ENCODE peak calls at places on chromosomes 4 and X, in eight cellular contexts. One of them, this sample, is unnamed.

GRCh38 chr4:4368821-4369580 is 17.9 kb upstream of the NSG1 start:
- DNase-seq in DND-41: no peak
- DNase-seq in fibroblast of lung: no peak
- DNase-seq in PC-3: no peak
- DNase-seq in GM23248: peak
- DNase-seq in neural progenitor cell: no peak
- DNase-seq in keratinocyte: no peak
- DNase-seq in astrocyte: no peak
- DNase-seq in this sample: no peak

GRCh38 chrX:39818071-39818470 is 279.7 kb downstream of the BCOR start:
- DNase-seq in DND-41: no peak
- DNase-seq in fibroblast of lung: no peak
- DNase-seq in PC-3: no peak
- DNase-seq in GM23248: no peak
- DNase-seq in neural progenitor cell: no peak
- DNase-seq in keratinocyte: no peak
- DNase-seq in astrocyte: no peak
- DNase-seq in this sample: no peak

GRCh38 chrX:130523460-130524394 is 121.9 kb downstream of the RBMX2 start:
- DNase-seq in DND-41: no peak
- DNase-seq in fibroblast of lung: peak
- DNase-seq in PC-3: peak
- DNase-seq in GM23248: no peak
- DNase-seq in neural progenitor cell: peak
- DNase-seq in keratinocyte: no peak
- DNase-seq in astrocyte: no peak
- DNase-seq in this sample: no peak

GRCh38 chrX:136931661-136932060 is 51.1 kb upstream of the RBMX start:
- DNase-seq in DND-41: no peak
- DNase-seq in fibroblast of lung: no peak
- DNase-seq in PC-3: no peak
- DNase-seq in GM23248: no peak
- DNase-seq in neural progenitor cell: no peak
- DNase-seq in keratinocyte: no peak
- DNase-seq in astrocyte: no peak
- DNase-seq in this sample: no peak

GRCh38 chr4:144645621-144646522 is at the start of gene HHIP:
- DNase-seq in DND-41: peak
- DNase-seq in fibroblast of lung: peak
- DNase-seq in PC-3: peak
- DNase-seq in GM23248: peak
- DNase-seq in neural progenitor cell: peak
- DNase-seq in keratinocyte: no peak
- DNase-seq in astrocyte: peak
- DNase-seq in this sample: no peak

GRCh38 chr4:76831475-76832390 is 66.2 kb downstream of the SOWAHB start:
- DNase-seq in DND-41: no peak
- DNase-seq in fibroblast of lung: no peak
- DNase-seq in PC-3: no peak
- DNase-seq in GM23248: no peak
- DNase-seq in neural progenitor cell: no peak
- DNase-seq in keratinocyte: no peak
- DNase-seq in astrocyte: no peak
- DNase-seq in this sample: no peak

GRCh38 chr4:127780598-127780997 is 1.5 kb upstream of the HSPA4L start:
- DNase-seq in DND-41: no peak
- DNase-seq in fibroblast of lung: no peak
- DNase-seq in PC-3: no peak
- DNase-seq in GM23248: no peak
- DNase-seq in neural progenitor cell: no peak
- DNase-seq in keratinocyte: no peak
- DNase-seq in astrocyte: no peak
- DNase-seq in this sample: no peak

GRCh38 chr4:4356106-4357041 is 30.5 kb upstream of the NSG1 start:
- DNase-seq in DND-41: no peak
- DNase-seq in fibroblast of lung: peak
- DNase-seq in PC-3: no peak
- DNase-seq in GM23248: no peak
- DNase-seq in neural progenitor cell: no peak
- DNase-seq in keratinocyte: no peak
- DNase-seq in astrocyte: no peak
- DNase-seq in this sample: no peak

GRCh38 chr4:24103434-24104168 is 213.8 kb upstream of the PPARGC1A start:
- DNase-seq in DND-41: no peak
- DNase-seq in fibroblast of lung: peak
- DNase-seq in PC-3: no peak
- DNase-seq in GM23248: no peak
- DNase-seq in neural progenitor cell: no peak
- DNase-seq in keratinocyte: no peak
- DNase-seq in astrocyte: peak
- DNase-seq in this sample: no peak

GRCh38 chr4:57037982-57038604 is 59.4 kb downstream of the POLR2B start:
- DNase-seq in DND-41: peak
- DNase-seq in fibroblast of lung: no peak
- DNase-seq in PC-3: peak
- DNase-seq in GM23248: peak
- DNase-seq in neural progenitor cell: peak
- DNase-seq in keratinocyte: no peak
- DNase-seq in astrocyte: no peak
- DNase-seq in this sample: no peak

GRCh38 chr4:89820005-89820404 is 17.0 kb downstream of the SNCA start:
- DNase-seq in DND-41: no peak
- DNase-seq in fibroblast of lung: no peak
- DNase-seq in PC-3: no peak
- DNase-seq in GM23248: no peak
- DNase-seq in neural progenitor cell: no peak
- DNase-seq in keratinocyte: no peak
- DNase-seq in astrocyte: no peak
- DNase-seq in this sample: no peak

GRCh38 chrX:111812889-111813563 is 63.0 kb upstream of the TRPC5OS start:
- DNase-seq in DND-41: no peak
- DNase-seq in fibroblast of lung: no peak
- DNase-seq in PC-3: no peak
- DNase-seq in GM23248: no peak
- DNase-seq in neural progenitor cell: no peak
- DNase-seq in keratinocyte: no peak
- DNase-seq in astrocyte: no peak
- DNase-seq in this sample: no peak

GRCh38 chr4:68948985-68949384 is 2.6 kb downstream of the UGT2A3 start:
- DNase-seq in DND-41: no peak
- DNase-seq in fibroblast of lung: no peak
- DNase-seq in PC-3: no peak
- DNase-seq in GM23248: no peak
- DNase-seq in neural progenitor cell: no peak
- DNase-seq in keratinocyte: no peak
- DNase-seq in astrocyte: no peak
- DNase-seq in this sample: no peak

GRCh38 chr4:158826882-158827281 is 58.1 kb downstream of the FNIP2 start:
- DNase-seq in DND-41: no peak
- DNase-seq in fibroblast of lung: peak
- DNase-seq in PC-3: peak
- DNase-seq in GM23248: no peak
- DNase-seq in neural progenitor cell: no peak
- DNase-seq in keratinocyte: no peak
- DNase-seq in astrocyte: peak
- DNase-seq in this sample: no peak

GRCh38 chr4:83013931-83014330 is 3.3 kb upstream of the LIN54 start:
- DNase-seq in DND-41: no peak
- DNase-seq in fibroblast of lung: no peak
- DNase-seq in PC-3: no peak
- DNase-seq in GM23248: no peak
- DNase-seq in neural progenitor cell: no peak
- DNase-seq in keratinocyte: no peak
- DNase-seq in astrocyte: no peak
- DNase-seq in this sample: no peak

GRCh38 chr4:15355464-15355863 is 72.4 kb upstream of the C1QTNF7 start:
- DNase-seq in DND-41: no peak
- DNase-seq in fibroblast of lung: no peak
- DNase-seq in PC-3: no peak
- DNase-seq in GM23248: no peak
- DNase-seq in neural progenitor cell: no peak
- DNase-seq in keratinocyte: no peak
- DNase-seq in astrocyte: no peak
- DNase-seq in this sample: no peak

GRCh38 chr4:15352508-15352907 is 75.3 kb upstream of the C1QTNF7 start:
- DNase-seq in DND-41: no peak
- DNase-seq in fibroblast of lung: no peak
- DNase-seq in PC-3: no peak
- DNase-seq in GM23248: peak
- DNase-seq in neural progenitor cell: no peak
- DNase-seq in keratinocyte: no peak
- DNase-seq in astrocyte: no peak
- DNase-seq in this sample: no peak

GRCh38 chr4:15354790-15355418 is 72.9 kb upstream of the C1QTNF7 start:
- DNase-seq in DND-41: no peak
- DNase-seq in fibroblast of lung: no peak
- DNase-seq in PC-3: no peak
- DNase-seq in GM23248: no peak
- DNase-seq in neural progenitor cell: no peak
- DNase-seq in keratinocyte: no peak
- DNase-seq in astrocyte: no peak
- DNase-seq in this sample: no peak

GRCh38 chr4:15354358-15354757 is 73.5 kb upstream of the C1QTNF7 start:
- DNase-seq in DND-41: no peak
- DNase-seq in fibroblast of lung: no peak
- DNase-seq in PC-3: no peak
- DNase-seq in GM23248: no peak
- DNase-seq in neural progenitor cell: no peak
- DNase-seq in keratinocyte: no peak
- DNase-seq in astrocyte: no peak
- DNase-seq in this sample: no peak

GRCh38 chr4:15353207-15353606 is 74.6 kb upstream of the C1QTNF7 start:
- DNase-seq in DND-41: no peak
- DNase-seq in fibroblast of lung: no peak
- DNase-seq in PC-3: no peak
- DNase-seq in GM23248: no peak
- DNase-seq in neural progenitor cell: no peak
- DNase-seq in keratinocyte: no peak
- DNase-seq in astrocyte: no peak
- DNase-seq in this sample: no peak
- H3K4me3 ChIP-seq in DND-41: no peak
- H3K4me3 ChIP-seq in fibroblast of lung: no peak
- H3K4me3 ChIP-seq in PC-3: no peak
- H3K4me3 ChIP-seq in GM23248: no peak
- H3K4me3 ChIP-seq in neural progenitor cell: no peak
- H3K4me3 ChIP-seq in keratinocyte: no peak
- H3K4me3 ChIP-seq in astrocyte: no peak
- H3K4me3 ChIP-seq in this sample: no peak

DNA sequence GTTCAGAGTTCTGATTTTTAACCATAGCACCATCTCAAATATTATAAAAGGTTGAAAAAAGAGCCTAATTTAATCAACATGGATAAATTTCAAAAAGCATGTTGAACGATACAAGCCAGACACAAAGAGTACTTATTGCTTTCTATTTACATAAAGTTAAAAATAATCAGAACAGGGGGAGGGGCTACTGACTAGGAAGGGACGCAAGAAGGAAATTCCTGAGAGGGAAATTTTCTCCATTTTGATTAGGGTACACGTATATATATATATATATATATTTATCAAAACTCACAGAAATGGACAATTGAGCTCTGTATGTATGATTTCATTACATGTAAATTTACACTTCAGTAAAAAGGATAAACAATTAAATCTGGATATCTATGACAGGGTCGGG is 482 bp upstream of the MBTPS2 start:
- DNase-seq in DND-41: no peak
- DNase-seq in fibroblast of lung: peak
- DNase-seq in PC-3: peak
- DNase-seq in GM23248: peak
- DNase-seq in neural progenitor cell: no peak
- DNase-seq in keratinocyte: no peak
- DNase-seq in astrocyte: peak
- DNase-seq in this sample: no peak
- H3K9ac ChIP-seq in DND-41: peak
- H3K9ac ChIP-seq in fibroblast of lung: peak
- H3K9ac ChIP-seq in PC-3: peak
- H3K9ac ChIP-seq in GM23248: peak
- H3K9ac ChIP-seq in neural progenitor cell: no peak
- H3K9ac ChIP-seq in keratinocyte: peak
- H3K9ac ChIP-seq in astrocyte: peak
- H3K9ac ChIP-seq in this sample: peak

DNA sequence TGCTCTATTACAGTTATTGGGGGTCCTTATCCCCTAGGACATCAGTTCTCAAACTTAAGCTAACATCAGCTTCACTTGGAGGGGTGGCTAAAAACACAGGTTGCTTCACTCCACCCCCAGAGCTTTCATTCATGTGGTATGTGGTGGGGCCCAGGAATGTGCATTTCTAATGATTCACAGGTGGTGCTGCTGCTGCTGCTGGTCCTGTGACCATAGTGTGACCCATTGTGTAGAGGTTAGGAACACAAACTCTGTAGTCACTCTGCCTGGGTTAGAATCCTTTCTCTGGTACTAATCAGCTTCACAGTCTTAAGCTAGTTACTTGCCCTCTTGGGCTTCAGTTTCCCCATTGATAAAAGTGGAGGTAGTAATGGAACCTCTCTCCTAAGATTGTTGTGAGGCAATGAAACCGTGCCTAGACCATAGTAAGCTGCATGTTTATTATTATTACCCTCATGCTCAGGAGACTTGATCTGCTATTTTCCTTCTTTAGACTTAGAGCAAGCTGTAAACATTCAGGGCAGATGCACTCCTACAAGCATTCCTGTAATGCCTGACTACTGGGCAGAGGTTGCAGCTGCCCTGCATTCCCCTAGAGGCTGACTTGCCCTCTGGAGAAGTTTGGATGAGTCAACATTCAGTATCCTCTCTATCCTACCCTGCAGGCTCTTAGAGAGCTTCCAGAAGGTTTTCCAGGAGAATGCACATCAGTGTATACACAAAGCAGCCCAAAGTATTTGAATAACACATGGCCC is 94.1 kb upstream of the ACSL4 start:
- DNase-seq in DND-41: no peak
- DNase-seq in fibroblast of lung: peak
- DNase-seq in PC-3: peak
- DNase-seq in GM23248: peak
- DNase-seq in neural progenitor cell: no peak
- DNase-seq in keratinocyte: no peak
- DNase-seq in astrocyte: peak
- DNase-seq in this sample: no peak
- TF ChIP-seq EZH2 in DND-41: no peak
- TF ChIP-seq EZH2 in fibroblast of lung: no peak
- TF ChIP-seq EZH2 in PC-3: no peak
- TF ChIP-seq EZH2 in GM23248: no peak
- TF ChIP-seq EZH2 in neural progenitor cell: no peak
- TF ChIP-seq EZH2 in keratinocyte: no peak
- TF ChIP-seq EZH2 in astrocyte: no peak
- TF ChIP-seq EZH2 in this sample: no peak

DNA sequence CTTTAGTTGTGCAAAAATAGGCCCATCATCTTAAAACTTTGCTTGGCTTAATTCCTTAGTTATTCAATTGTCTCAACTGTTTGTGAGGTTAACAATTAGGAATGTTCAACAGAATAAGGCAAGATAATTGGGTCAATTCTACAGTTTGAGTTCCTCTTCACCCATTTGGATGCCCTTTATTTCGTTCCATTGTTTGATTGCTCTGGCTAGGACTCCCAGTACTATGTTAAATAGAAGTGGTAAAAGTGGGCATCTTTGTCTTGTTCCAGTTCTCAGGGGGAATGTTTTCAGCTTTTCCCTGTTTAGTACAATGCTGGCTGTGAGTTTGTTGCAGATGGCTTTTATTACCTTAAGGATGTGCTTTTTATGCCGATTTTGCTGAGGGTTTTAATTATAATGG is 761.5 kb upstream of the GRIA3 start:
- DNase-seq in DND-41: no peak
- DNase-seq in fibroblast of lung: no peak
- DNase-seq in PC-3: no peak
- DNase-seq in GM23248: no peak
- DNase-seq in neural progenitor cell: peak
- DNase-seq in keratinocyte: no peak
- DNase-seq in astrocyte: no peak
- DNase-seq in this sample: no peak
- H3K4me3 ChIP-seq in DND-41: no peak
- H3K4me3 ChIP-seq in fibroblast of lung: no peak
- H3K4me3 ChIP-seq in PC-3: no peak
- H3K4me3 ChIP-seq in GM23248: no peak
- H3K4me3 ChIP-seq in neural progenitor cell: no peak
- H3K4me3 ChIP-seq in keratinocyte: no peak
- H3K4me3 ChIP-seq in astrocyte: no peak
- H3K4me3 ChIP-seq in this sample: no peak